ENCODE peak calls at places on chromosomes 11 and 22, in nine cellular contexts. R is pancreas, T is dorsolateral prefrontal cortex, V is WERI-Rb-1, S is body of pancreas, C is cardiac muscle cell, O is Calu3, J is lung, B is fibroblast of villous mesenchyme. W is an unnamed sample.

GRCh38 chr22:30031328-30031727 is 48.9 kb upstream of the HORMAD2 start:
- DNase-seq in R (no peak), T (no peak), V (no peak), S (no peak), C (no peak), O (no peak), J (no peak), B (peak; percentile 71), W (no peak)

GRCh38 chr11:36079911-36080310 is 136.0 kb downstream of the LDLRAD3 start:
- DNase-seq in R (no peak), T (no peak), V (no peak), S (no peak), C (no peak), O (no peak), J (no peak), B (no peak), W (no peak)

GRCh38 chr11:131686836-131687235 is 316.4 kb downstream of the NTM start:
- DNase-seq in R (no peak), T (no peak), V (no peak), S (no peak), C (no peak), O (no peak), J (no peak), B (no peak), W (no peak)

GRCh38 chr22:24106385-24107381 is 74.6 kb upstream of the SUSD2 start:
- DNase-seq in R (no peak), T (no peak), V (peak; percentile 25), S (no peak), C (no peak), O (no peak), J (no peak), B (no peak), W (no peak)

GRCh38 chr11:36452987-36453386 is 57.1 kb downstream of the TRAF6 start:
- DNase-seq in R (no peak), T (no peak), V (no peak), S (no peak), C (no peak), O (no peak), J (no peak), B (peak; percentile 34), W (no peak)

GRCh38 chr11:26073646-26074045 is 258.3 kb upstream of the ANO3 start:
- DNase-seq in R (no peak), T (no peak), V (peak; percentile 39), S (no peak), C (no peak), O (no peak), J (no peak), B (no peak), W (no peak)

GRCh38 chr11:35711173-35711910 is 48.8 kb downstream of the TRIM44 start:
- DNase-seq in R (no peak), T (no peak), V (no peak), S (no peak), C (no peak), O (no peak), J (no peak), B (no peak), W (no peak)

GRCh38 chr11:34345991-34346480 is 11.8 kb downstream of the ABTB2 start:
- DNase-seq in R (no peak), T (no peak), V (no peak), S (no peak), C (peak; percentile 43), O (no peak), J (no peak), B (no peak), W (no peak)

GRCh38 chr11:126109941-126110731 is 47.5 kb upstream of the CDON start:
- DNase-seq in R (no peak), T (no peak), V (no peak), S (no peak), C (no peak), O (peak; percentile 12), J (no peak), B (no peak), W (no peak)

GRCh38 chr11:12496181-12497025 is 119.0 kb downstream of the PARVA start:
- DNase-seq in R (no peak), T (no peak), V (no peak), S (no peak), C (no peak), O (no peak), J (no peak), B (no peak), W (no peak)

GRCh38 chr22:26589367-26589844 is 526 bp downstream of the TPST2 start:
- DNase-seq in R (peak; percentile 47), T (no peak), V (no peak), S (peak; percentile 56), C (peak; percentile 51), O (peak; percentile 30), J (peak; percentile 35), B (peak; percentile 18), W (no peak)

GRCh38 chr11:84969103-84969502 is 658.0 kb downstream of the DLG2 start:
- DNase-seq in R (no peak), T (no peak), V (no peak), S (no peak), C (peak; percentile 48), O (no peak), J (no peak), B (no peak), W (peak; percentile 1)

GRCh38 chr11:122803716-122804115 is 34.6 kb upstream of the CRTAM start:
- DNase-seq in R (no peak), T (no peak), V (no peak), S (no peak), C (no peak), O (no peak), J (no peak), B (no peak), W (no peak)

GRCh38 chr11:10533323-10533722 is 7.7 kb downstream of the RNF141 start:
- DNase-seq in R (no peak), T (no peak), V (no peak), S (no peak), C (no peak), O (no peak), J (no peak), B (no peak), W (no peak)

GRCh38 chr22:24543679-24544243 is 11.2 kb downstream of the GUCD1 start:
- DNase-seq in R (peak; percentile 51), T (no peak), V (no peak), S (no peak), C (no peak), O (no peak), J (no peak), B (no peak), W (no peak)

GRCh38 chr11:117445097-117445658 is 117.5 kb downstream of the CEP164 start:
- DNase-seq in R (no peak), T (no peak), V (no peak), S (no peak), C (no peak), O (no peak), J (no peak), B (no peak), W (no peak)

GRCh38 chr11:74357449-74357848 is 40.8 kb downstream of the PGM2L1 start:
- DNase-seq in R (no peak), T (no peak), V (no peak), S (no peak), C (no peak), O (no peak), J (no peak), B (no peak), W (no peak)

GRCh38 chr11:12144306-12145174 is 34.1 kb downstream of the MICAL2 start:
- DNase-seq in R (no peak), T (no peak), V (no peak), S (no peak), C (no peak), O (no peak), J (no peak), B (no peak), W (no peak)

GRCh38 chr22:49230194-49230577 is 597.5 kb downstream of the BRD1 start:
- DNase-seq in R (no peak), T (no peak), V (no peak), S (no peak), C (peak; percentile 66), O (no peak), J (peak; percentile 22), B (no peak), W (peak; percentile 84)

GRCh38 chr22:24758164-24758799 is 16.2 kb downstream of the PIWIL3 start:
- DNase-seq in R (peak; percentile 46), T (peak; percentile 47), V (peak; percentile 52), S (peak; percentile 57), C (peak; percentile 66), O (peak; percentile 65), J (peak; percentile 55), B (peak; percentile 72), W (peak; percentile 69)

GRCh38 chr11:627273-627585 is 248 bp upstream of the SCT start:
- DNase-seq in R (no peak), T (no peak), V (no peak), S (no peak), C (no peak), O (no peak), J (no peak), B (no peak), W (no peak)

GRCh38 chr22:32850591-32851517 is 49.3 kb downstream of the TIMP3 start:
- DNase-seq in R (peak; percentile 33), T (peak; percentile 71), V (no peak), S (peak; percentile 44), C (no peak), O (no peak), J (peak; percentile 54), B (peak; percentile 76), W (no peak)

GRCh38 chr11:76456571-76456970 is 11.8 kb downstream of the EMSY start:
- DNase-seq in R (no peak), T (no peak), V (no peak), S (no peak), C (no peak), O (no peak), J (no peak), B (peak; percentile 3), W (no peak)

GRCh38 chr11:47642099-47642855 is at the start of gene MTCH2:
- DNase-seq in R (peak; percentile 97), T (peak; percentile 95), V (peak; percentile 96), S (peak; percentile 96), C (peak; percentile 97), O (peak; percentile 96), J (peak; percentile 96), B (peak; percentile 98), W (peak; percentile 96)
- TF ChIP-seq CTCF in R (peak; percentile 12), T (peak; percentile 48), V (no peak), S (peak; percentile 34), C (peak; percentile 16), O (peak; percentile 18), J (peak; percentile 16), B (no peak), W (no peak)

GRCh38 chr11:58923300-58923788 is 15.9 kb upstream of the GLYATL1 start:
- DNase-seq in R (no peak), T (no peak), V (no peak), S (no peak), C (peak; percentile 52), O (no peak), J (no peak), B (peak; percentile 17), W (no peak)
- TF ChIP-seq CTCF in R (no peak), T (peak; percentile 33), V (no peak), S (peak; percentile 25), C (peak; percentile 42), O (no peak), J (no peak), B (peak; percentile 13), W (peak; percentile 28)

GRCh38 chr11:32571039-32571438 is 12.6 kb upstream of the EIF3M start:
- DNase-seq in R (no peak), T (no peak), V (no peak), S (no peak), C (no peak), O (no peak), J (no peak), B (no peak), W (no peak)
- TF ChIP-seq CTCF in R (no peak), T (no peak), V (no peak), S (no peak), C (no peak), O (no peak), J (no peak), B (no peak), W (no peak)

GRCh38 chr22:42269407-42270177 is 861 bp downstream of the TCF20 start:
- DNase-seq in R (peak; percentile 78), T (no peak), V (peak; percentile 79), S (peak; percentile 80), C (peak; percentile 74), O (peak; percentile 84), J (peak; percentile 64), B (peak; percentile 16), W (peak; percentile 64)
- TF ChIP-seq CTCF in R (no peak), T (no peak), V (peak; percentile 25), S (peak; percentile 26), C (no peak), O (no peak), J (no peak), B (no peak), W (no peak)

W was measured in nephron progenitor cell.